ENCODE peak calls at places on chromosomes 6 and 20, in six cellular contexts. Z is naive thymus-derived CD4-positive, alpha-beta T cell; T is K562; U is psoas muscle; N is heart right ventricle; D is IMR-90. S is an unnamed sample.

GRCh38 chr6:52251113-52251512 is 6.8 kb upstream of the IL17F start:
- DNase-seq in U (no peak), T (no peak), Z (no peak), D (no peak), N (no peak), S (no peak)

GRCh38 chr20:62770916-62771315 is 25.4 kb upstream of the MRGBP start:
- DNase-seq in Z (no peak), D (no peak), N (peak; percentile 3), T (no peak), U (peak; percentile 38), S (no peak)

GRCh38 chr20:32965115-32965514 is 39.1 kb downstream of the SUN5 start:
- DNase-seq in D (no peak), N (no peak), U (no peak), Z (no peak), T (no peak), S (no peak)

GRCh38 chr6:151627689-151628444 is 134.1 kb downstream of the CCDC170 start:
- DNase-seq in D (no peak), T (no peak), Z (no peak), N (no peak), U (no peak), S (no peak)

GRCh38 chr6:48826884-48827701 is 636.0 kb downstream of the MMUT start:
- DNase-seq in Z (no peak), N (no peak), U (no peak), T (no peak), D (peak; percentile 97), S (no peak)

GRCh38 chr6:17277256-17277655 is 3.9 kb upstream of the RBM24 start:
- DNase-seq in T (no peak), N (no peak), Z (no peak), U (no peak), D (no peak), S (no peak)

GRCh38 chr20:16212790-16213189 is 360.5 kb downstream of the KIF16B start:
- DNase-seq in U (no peak), N (no peak), T (no peak), D (no peak), Z (no peak), S (no peak)

GRCh38 chr6:129704708-129705107 is 5.3 kb downstream of the ARHGAP18 start:
- DNase-seq in D (no peak), Z (no peak), T (no peak), N (no peak), U (no peak), S (no peak)

GRCh38 chr6:56999049-56999448 is 44.1 kb downstream of the BEND6 start:
- DNase-seq in T (no peak), U (no peak), Z (no peak), D (no peak), N (no peak), S (no peak)

GRCh38 chr6:28211840-28212509 is 13.1 kb upstream of the ZSCAN9 start:
- DNase-seq in D (no peak), U (no peak), T (peak; percentile 47), Z (no peak), N (no peak), S (peak; percentile 26)

GRCh38 chr6:41894366-41895299 is 542 bp downstream of the USP49 start:
- DNase-seq in Z (no peak), N (no peak), T (no peak), U (no peak), D (no peak), S (peak; percentile 7)

GRCh38 chr6:84522135-84522535 is 242.3 kb downstream of the TBX18 start:
- DNase-seq in D (peak; percentile 69), T (no peak), N (no peak), U (no peak), Z (no peak), S (no peak)

GRCh38 chr20:1075564-1075963 is 42.8 kb upstream of the PSMF1 start:
- DNase-seq in N (no peak), Z (no peak), U (no peak), D (no peak), T (no peak), S (no peak)

GRCh38 chr6:139519571-139520031 is 145.2 kb upstream of the CITED2 start:
- DNase-seq in N (no peak), D (peak; percentile 54), U (no peak), T (no peak), Z (no peak), S (no peak)

GRCh38 chr6:156809034-156809433 is 31.9 kb downstream of the ARID1B start:
- DNase-seq in U (no peak), D (peak; percentile 55), Z (no peak), N (no peak), T (no peak), S (peak; percentile 32)

GRCh38 chr20:19652591-19653026 is 105.4 kb upstream of the RIN2 start:
- DNase-seq in Z (no peak), U (no peak), T (no peak), N (no peak), D (no peak), S (no peak)

GRCh38 chr6:152295920-152296319 is 341.2 kb downstream of the SYNE1 start:
- DNase-seq in T (no peak), N (no peak), Z (no peak), D (no peak), U (no peak), S (no peak)

GRCh38 chr6:52059821-52060220 is 27.6 kb downstream of the PKHD1 start:
- DNase-seq in D (no peak), N (no peak), T (no peak), Z (no peak), U (no peak), S (no peak)

GRCh38 chr6:32087574-32088486 is 21.3 kb downstream of the TNXB start:
- DNase-seq in T (peak; percentile 91), D (peak; percentile 46), N (peak; percentile 88), U (peak; percentile 88), Z (peak; percentile 57), S (peak; percentile 79)

GRCh38 chr6:117449549-117450439 is 24.1 kb upstream of the ROS1 start:
- DNase-seq in Z (peak; percentile 67), N (no peak), D (peak; percentile 83), T (peak; percentile 15), U (no peak), S (peak; percentile 68)

GRCh38 chr6:7236312-7237209 is 76.4 kb downstream of the SSR1 start:
- DNase-seq in N (no peak), D (no peak), T (peak; percentile 66), Z (no peak), U (no peak), S (no peak)

DNA sequence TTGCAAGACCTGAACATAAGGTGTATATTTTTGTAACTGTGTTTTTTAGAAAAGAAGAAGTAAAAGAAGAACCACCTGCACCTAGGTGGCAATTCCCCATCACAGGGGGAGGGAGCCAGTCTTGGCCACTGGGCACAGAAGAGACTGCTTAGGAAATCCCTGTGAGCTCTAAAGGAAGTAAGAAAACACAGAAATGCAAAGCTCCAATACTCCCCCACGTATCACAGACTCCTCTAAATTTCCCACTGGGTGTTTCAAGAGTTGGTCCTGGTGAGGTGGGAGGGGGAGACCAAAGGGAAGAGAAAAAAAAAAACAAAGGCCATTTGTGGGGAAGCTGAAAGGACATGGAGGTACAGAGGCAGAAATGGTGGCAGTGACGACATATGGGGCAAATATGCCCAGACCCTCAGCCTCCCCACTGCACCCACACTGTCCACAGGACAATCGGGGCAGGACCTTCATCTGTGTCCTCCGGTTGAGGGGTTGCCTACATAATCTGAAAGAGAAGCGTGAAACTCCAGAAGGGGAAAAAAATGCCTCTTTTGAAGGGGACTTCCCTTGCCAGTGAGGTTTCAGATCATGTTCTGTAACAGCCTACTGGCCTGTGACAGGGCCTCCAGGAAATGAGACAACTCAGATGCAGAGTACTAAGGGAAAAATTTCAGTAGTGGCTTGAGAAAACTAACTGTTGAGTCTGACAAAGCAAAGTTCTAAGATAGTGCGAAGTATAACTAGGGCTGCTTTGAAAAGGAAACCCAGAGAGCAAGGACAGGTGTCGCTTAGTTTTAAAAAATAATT is 226.2 kb upstream of the MARCKS start:
- DNase-seq in U (no peak), T (no peak), Z (no peak), D (peak; percentile 86), N (no peak), S (no peak)
- H3K4me1 ChIP-seq in U (peaks cover 40% of the 10 kb centered on the region), T (no peaks in the 10 kb centered on the region), Z (no peaks in the 10 kb centered on the region), D (peaks cover 20% of the 10 kb centered on the region), N (peaks cover 41% of the 10 kb centered on the region), S (no peaks in the 10 kb centered on the region)

GRCh38 chr20:63864978-63865640 is at the start of gene TPD52L2:
- DNase-seq in D (peak; percentile 97), Z (peak; percentile 96), U (peak; percentile 99), N (peak; percentile 98), T (peak; percentile 94), S (peak; percentile 99)

GRCh38 chr20:63861981-63862901 is 943 bp downstream of the ABHD16B start:
- DNase-seq in D (no peak), U (no peak), Z (no peak), T (no peak), N (no peak), S (no peak)

GRCh38 chr20:63864545-63864977 is 509 bp upstream of the TPD52L2 start:
- DNase-seq in U (no peak), D (no peak), N (no peak), Z (no peak), T (no peak), S (no peak)

GRCh38 chr20:63863021-63863797 is 1.9 kb upstream of the TPD52L2 start:
- DNase-seq in D (no peak), Z (no peak), T (peak; percentile 42), U (no peak), N (no peak), S (no peak)

GRCh38 chr20:63863798-63864544 is 1.1 kb upstream of the TPD52L2 start:
- DNase-seq in U (peak; percentile 91), D (peak; percentile 78), T (peak; percentile 78), N (peak; percentile 84), Z (peak; percentile 76), S (peak; percentile 61)
- H3K4me1 ChIP-seq in U (peaks cover 14% of the 10 kb centered on the region), D (peaks cover 8% of the 10 kb centered on the region), T (peaks cover 14% of the 10 kb centered on the region), N (peaks cover 55% of the 10 kb centered on the region), Z (peaks cover 16% of the 10 kb centered on the region), S (no peaks in the 10 kb centered on the region)

GRCh38 chr6:137707038-137707589 is 159.9 kb upstream of the TNFAIP3 start:
- DNase-seq in Z (no peak), T (no peak), N (no peak), D (no peak), U (no peak), S (no peak)
- H3K4me1 ChIP-seq in Z (peaks cover 26% of the 10 kb centered on the region), T (peaks cover 10% of the 10 kb centered on the region), N (peaks cover 37% of the 10 kb centered on the region), D (no peaks in the 10 kb centered on the region), U (peaks cover 19% of the 10 kb centered on the region), S (no peaks in the 10 kb centered on the region)

GRCh38 chr6:132017921-132018320 is 66.7 kb upstream of the CCN2 start:
- DNase-seq in D (no peak), Z (no peak), U (no peak), N (no peak), T (no peak), S (no peak)

GRCh38 chr6:132021552-132022375 is 70.6 kb upstream of the CCN2 start:
- DNase-seq in T (no peak), N (no peak), U (no peak), Z (no peak), D (no peak), S (no peak)

GRCh38 chr6:132025468-132025867 is 74.3 kb upstream of the CCN2 start:
- DNase-seq in D (no peak), Z (no peak), U (no peak), N (no peak), T (no peak), S (no peak)

GRCh38 chr6:132023490-132023889 is 72.3 kb upstream of the CCN2 start:
- DNase-seq in U (no peak), Z (no peak), T (no peak), D (no peak), N (no peak), S (no peak)

DNA sequence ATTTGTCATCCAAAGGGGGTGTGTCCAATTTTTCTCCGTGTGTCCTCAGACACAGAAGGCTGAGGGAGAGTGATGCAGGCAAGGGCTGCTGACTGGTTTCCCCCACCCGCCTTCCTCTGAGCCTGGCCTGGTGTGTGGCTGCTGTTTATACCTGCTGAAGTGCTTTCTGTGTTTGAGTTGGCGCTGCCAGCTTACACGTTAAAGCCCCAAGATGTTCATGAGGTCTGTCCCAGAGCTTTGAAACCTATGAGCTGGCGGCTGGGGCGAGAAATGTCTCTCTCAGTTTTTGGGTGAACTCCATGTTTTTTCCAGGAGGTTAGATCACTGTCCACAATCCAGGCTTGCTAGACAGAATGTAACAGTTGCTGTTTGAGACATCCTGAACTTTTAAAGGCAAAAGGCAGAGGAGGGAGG is 69.0 kb upstream of the CCN2 start:
- DNase-seq in T (no peak), D (peak; percentile 13), Z (no peak), N (no peak), U (peak; percentile 60), S (no peak)
- H3K4me1 ChIP-seq in T (no peaks in the 10 kb centered on the region), D (peaks cover 4% of the 10 kb centered on the region), Z (no peaks in the 10 kb centered on the region), N (peaks cover 4% of the 10 kb centered on the region), U (no peaks in the 10 kb centered on the region), S (no peaks in the 10 kb centered on the region)

S was measured in BE2C.